ENCODE peak calls at places on chromosome 11, in four cellular contexts. K is IMR-90, Q is tibial nerve, Y is neural progenitor cell. L is an unnamed sample. For H3K4me1 and H3K27me3, the result is how much of the 10 kb centered on the place peaks cover.

GRCh38 chr11:104573431-104573830 is 324.8 kb downstream of the CASP12 start:
- DNase-seq in Y (no peak), K (peak), Q (no peak), L (no peak)

GRCh38 chr11:4187055-4187988 is 92.7 kb downstream of the RRM1 start:
- DNase-seq in K (peak), Q (peak), Y (peak), L (peak)

GRCh38 chr11:124884340-124884739 is 13.3 kb downstream of the ROBO4 start:
- DNase-seq in Y (no peak), K (no peak), Q (no peak), L (no peak)

GRCh38 chr11:61042537-61042936 is 59.8 kb upstream of the CD5 start:
- DNase-seq in Y (no peak), Q (no peak), K (no peak), L (no peak)

GRCh38 chr11:2931416-2931746 is 2.2 kb upstream of the PHLDA2 start:
- DNase-seq in Y (no peak), K (no peak), Q (no peak), L (no peak)

GRCh38 chr11:20762980-20763379 is 93.6 kb downstream of the NELL1 start:
- DNase-seq in Y (no peak), Q (no peak), K (no peak), L (no peak)

GRCh38 chr11:7967097-7967496 is 1.9 kb upstream of the NLRP10 start:
- DNase-seq in K (peak), Y (no peak), Q (no peak), L (no peak)

GRCh38 chr11:35747638-35748037 is 85.1 kb downstream of the TRIM44 start:
- DNase-seq in Q (no peak), Y (peak), K (no peak), L (no peak)

GRCh38 chr11:11293798-11294611 is 59.0 kb downstream of the CSNK2A3 start:
- DNase-seq in Y (peak), K (no peak), Q (no peak), L (no peak)

DNA sequence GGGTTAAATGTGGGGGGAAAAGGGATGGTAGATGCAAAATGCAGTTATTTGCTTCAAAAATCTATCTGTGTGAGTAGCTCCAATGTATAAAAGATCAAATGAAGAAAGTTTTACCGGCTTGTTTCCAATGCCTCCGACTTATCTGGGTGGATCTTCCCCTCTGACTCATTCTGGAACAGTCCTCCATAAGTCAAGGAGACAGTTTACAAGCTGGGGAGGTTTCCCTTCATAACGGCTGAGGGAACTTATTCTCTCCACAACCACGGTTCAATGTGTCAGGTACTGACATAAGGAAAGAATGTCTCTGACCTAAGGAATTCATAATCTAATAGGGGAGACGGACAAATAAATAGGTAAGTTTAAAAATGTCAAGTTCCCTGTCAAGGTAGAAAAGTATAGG is 49.7 kb upstream of the BIRC3 start:
- DNase-seq in Y (no peak), Q (no peak), K (peak), L (no peak)
- H3K4me3 ChIP-seq in Y (no peak), Q (no peak), K (peak), L (no peak)

DNA sequence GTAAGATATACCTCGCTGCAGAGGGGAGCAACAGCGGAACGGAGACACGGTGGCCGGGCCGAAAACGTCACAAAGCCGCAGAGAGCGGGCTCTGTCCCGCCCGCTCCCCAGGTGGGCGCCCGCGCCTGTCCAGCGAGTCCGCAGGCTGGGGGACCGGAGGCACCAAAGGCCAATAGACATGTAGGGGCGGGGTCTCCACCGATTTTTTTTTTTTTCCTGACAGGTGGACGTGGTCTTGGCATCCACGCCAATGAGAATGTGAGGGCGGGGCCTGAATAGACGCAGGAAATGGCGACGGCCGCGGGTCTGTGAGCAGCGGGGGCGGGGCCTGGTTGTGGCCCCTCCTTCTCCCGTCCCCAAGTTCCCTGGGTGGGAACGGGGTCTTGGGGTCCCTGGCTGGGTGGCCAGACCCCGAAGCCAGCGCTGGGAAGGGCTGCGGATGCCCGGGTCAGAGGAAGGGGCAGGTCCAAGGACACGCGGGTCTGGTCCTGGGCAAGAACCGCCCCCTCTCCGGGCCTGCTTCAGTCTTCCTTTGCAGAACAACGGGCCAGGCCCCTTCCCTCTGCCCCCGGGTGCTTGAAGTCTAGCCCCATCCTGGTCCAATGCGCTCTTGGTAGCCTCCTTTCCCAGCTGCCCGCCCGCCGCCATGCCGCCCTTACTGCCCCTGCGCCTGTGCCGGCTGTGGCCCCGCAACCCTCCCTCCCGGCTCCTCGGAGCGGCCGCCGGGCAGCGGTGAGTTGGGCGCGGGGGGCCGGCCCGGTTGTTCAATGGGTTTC is at the start of gene DNAJC4:
- DNase-seq in K (peak), Y (peak), Q (peak), L (peak)
- H3K4me1 ChIP-seq in K (under half), Y (under half), Q (under half), L (under half)

DNA sequence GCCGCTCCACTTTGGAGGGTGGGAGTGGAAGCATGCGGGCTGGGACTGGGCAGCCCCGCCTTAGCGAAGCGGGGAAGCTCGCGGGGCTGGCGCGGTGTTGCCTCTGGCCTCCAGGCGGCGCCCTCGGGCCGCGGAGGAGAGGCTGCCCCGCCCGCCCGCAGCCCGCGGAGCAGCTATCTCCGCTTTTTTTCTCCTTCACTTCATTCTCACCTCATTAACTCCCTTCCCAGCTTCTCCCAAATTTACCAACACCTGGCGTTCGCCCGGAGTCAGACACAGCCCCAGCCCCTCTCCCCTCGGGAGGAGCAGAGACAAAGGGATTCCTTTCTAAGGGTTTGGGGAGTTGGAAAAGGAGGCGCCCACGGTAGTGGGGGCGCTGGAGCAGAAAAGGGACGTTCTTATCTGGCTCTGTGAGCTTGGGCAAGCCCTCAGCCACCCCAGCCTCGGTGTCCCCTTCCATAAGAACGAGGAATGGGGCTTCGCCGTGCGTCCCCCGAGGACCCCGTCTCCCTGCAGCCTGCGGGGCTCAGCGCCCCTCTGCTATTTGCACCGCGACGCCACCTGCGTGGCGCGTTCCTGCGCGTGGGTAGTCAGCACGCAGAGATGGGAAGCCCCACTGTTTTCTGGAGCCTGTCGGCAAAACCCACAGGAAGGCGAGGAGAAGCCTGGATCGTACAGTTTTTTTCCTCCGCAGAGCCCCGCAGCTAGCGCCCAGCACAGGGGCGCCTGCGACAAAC is 1.5 kb upstream of the WNT11 start:
- DNase-seq in Q (peak), K (peak), Y (peak), L (peak)
- H3K27me3 ChIP-seq in Q (under half), K (half or more), Y (half or more), L (half or more)

DNA sequence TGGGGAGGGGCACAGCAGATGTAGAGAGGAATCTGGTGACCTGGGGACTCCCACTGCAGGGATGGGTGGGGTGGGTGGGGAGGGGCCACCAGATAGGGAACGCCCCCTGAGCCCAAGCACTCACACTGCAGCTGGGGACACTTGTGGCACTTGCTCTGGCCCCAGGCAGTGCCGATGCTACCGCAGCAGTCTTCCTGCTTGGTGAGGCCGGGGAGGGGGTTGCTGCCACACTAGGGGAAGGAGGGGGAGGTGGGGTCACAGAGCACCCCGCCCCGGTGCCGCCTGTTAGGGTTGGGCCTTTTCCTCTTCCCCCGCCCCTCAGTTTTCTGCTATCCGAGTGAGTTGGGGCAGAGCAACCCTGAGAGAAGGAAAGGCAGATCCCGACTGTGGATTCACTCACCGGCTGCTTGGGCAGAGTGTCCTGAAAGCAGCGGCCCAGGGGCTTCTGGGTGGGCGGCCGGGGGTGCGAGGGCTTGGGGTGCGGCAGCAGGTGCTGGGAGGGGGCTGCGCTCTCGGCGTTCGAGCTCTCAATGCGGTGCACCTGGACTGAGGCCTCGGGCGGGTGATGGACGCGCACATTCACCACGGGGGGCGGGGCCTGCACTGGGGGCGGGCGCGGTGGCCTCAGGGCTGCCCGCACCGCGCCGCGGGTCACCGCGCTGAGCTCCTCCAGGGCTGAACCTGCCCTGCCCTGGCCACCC is 4.7 kb downstream of the LTBP3 start:
- DNase-seq in Y (peak), Q (no peak), K (no peak), L (peak)
- H3K4me3 ChIP-seq in Y (peak), Q (no peak), K (no peak), L (no peak)

DNA sequence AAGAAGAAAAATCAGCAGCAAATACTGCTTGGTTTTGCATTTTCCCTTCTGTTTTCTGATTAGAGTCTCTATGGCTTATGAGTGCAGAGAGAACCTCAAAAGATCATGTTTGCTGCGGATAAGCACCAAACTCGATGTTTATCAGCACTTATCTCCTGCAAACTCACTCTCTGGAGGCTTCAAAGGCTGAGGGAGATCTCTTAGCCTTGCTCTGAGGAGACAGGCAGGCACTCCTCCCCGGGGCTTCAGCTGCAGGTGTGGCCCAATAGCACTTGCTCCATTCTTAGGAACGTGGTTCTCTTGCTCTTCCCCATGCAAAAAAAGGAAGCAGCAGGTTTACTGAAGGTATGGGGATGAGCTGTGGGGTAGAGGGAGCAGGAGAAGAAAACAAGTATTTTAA is 45.1 kb downstream of the FLI1 start:
- DNase-seq in Q (no peak), K (no peak), Y (no peak), L (no peak)
- H3K4me1 ChIP-seq in Q (under half), K (under half), Y (under half), L (under half)

DNA sequence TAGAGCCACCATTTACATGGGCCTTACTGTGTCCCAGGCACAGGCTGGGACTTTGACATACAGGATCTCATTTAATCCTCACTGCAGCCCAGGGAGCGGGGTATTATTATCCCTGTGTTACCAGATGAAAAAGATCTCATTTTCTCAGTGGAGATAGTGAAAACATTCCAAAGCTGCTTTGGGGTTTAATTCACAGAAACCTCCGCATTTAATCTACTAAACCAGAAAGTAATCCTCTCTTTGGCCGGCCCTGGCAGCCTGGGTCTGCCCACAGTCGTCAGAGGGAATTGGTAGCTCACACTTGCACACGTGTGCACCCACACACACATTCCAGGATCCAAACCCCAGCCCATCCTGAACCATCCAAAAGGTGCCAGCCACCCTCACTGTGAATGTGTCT is 466.4 kb downstream of the SOX6 start:
- DNase-seq in Q (no peak), Y (peak), K (peak), L (no peak)
- H3K27me3 ChIP-seq in Q (under half), Y (under half), K (under half), L (under half)

GRCh38 chr11:57320719-57321387 is 3.9 kb downstream of the TNKS1BP1 start:
- DNase-seq in K (no peak), Q (no peak), Y (no peak), L (no peak)
- H3K4me3 ChIP-seq in K (no peak), Q (no peak), Y (no peak), L (no peak)

GRCh38 chr11:33263549-33263948 is 6.4 kb downstream of the HIPK3 start:
- DNase-seq in Q (no peak), Y (no peak), K (no peak), L (no peak)
- H3K4me1 ChIP-seq in Q (under half), Y (under half), K (under half), L (under half)